ENCODE peak calls at places on chromosomes 12 and 14, in seven cellular contexts. One of them, this sample, is unnamed.

GRCh38 chr12:127729381-127729780 is 537.6 kb upstream of the TMEM132C start:
- DNase-seq in HepG2: no peak
- DNase-seq in IMR-90: no peak
- DNase-seq in A549: no peak
- DNase-seq in K562: no peak
- DNase-seq in HCT116: no peak
- DNase-seq in H1: no peak
- DNase-seq in this sample: no peak

GRCh38 chr14:78595797-78596196 is 425.6 kb downstream of the NRXN3 start:
- DNase-seq in HepG2: no peak
- DNase-seq in HCT116: no peak
- DNase-seq in A549: no peak
- DNase-seq in H1: peak; percentile 48
- DNase-seq in K562: no peak
- DNase-seq in IMR-90: no peak
- DNase-seq in this sample: peak; percentile 27

GRCh38 chr14:74954232-74954946 is 1.0 kb downstream of the PGF start:
- DNase-seq in IMR-90: no peak
- DNase-seq in K562: peak; percentile 33
- DNase-seq in H1: no peak
- DNase-seq in HCT116: no peak
- DNase-seq in A549: no peak
- DNase-seq in HepG2: peak; percentile 63
- DNase-seq in this sample: peak; percentile 82

GRCh38 chr14:68637106-68638021 is 155.5 kb downstream of the ZFP36L1 start:
- DNase-seq in H1: peak; percentile 26
- DNase-seq in HCT116: no peak
- DNase-seq in IMR-90: peak; percentile 58
- DNase-seq in A549: no peak
- DNase-seq in K562: no peak
- DNase-seq in HepG2: no peak
- DNase-seq in this sample: no peak

GRCh38 chr12:47272412-47273190 is 192.8 kb upstream of the AMIGO2 start:
- DNase-seq in HepG2: no peak
- DNase-seq in H1: no peak
- DNase-seq in A549: no peak
- DNase-seq in HCT116: no peak
- DNase-seq in K562: no peak
- DNase-seq in IMR-90: no peak
- DNase-seq in this sample: no peak

GRCh38 chr12:113479578-113480335 is 8.1 kb upstream of the LHX5 start:
- DNase-seq in A549: no peak
- DNase-seq in H1: peak; percentile 96
- DNase-seq in HepG2: peak; percentile 12
- DNase-seq in K562: peak; percentile 82
- DNase-seq in HCT116: no peak
- DNase-seq in IMR-90: peak; percentile 20
- DNase-seq in this sample: peak; percentile 51

GRCh38 chr14:39617537-39617936 is 185.3 kb upstream of the FBXO33 start:
- DNase-seq in HepG2: no peak
- DNase-seq in K562: no peak
- DNase-seq in H1: no peak
- DNase-seq in IMR-90: no peak
- DNase-seq in HCT116: no peak
- DNase-seq in A549: no peak
- DNase-seq in this sample: no peak

GRCh38 chr14:105168496-105168978 is at the start of gene JAG2:
- DNase-seq in HepG2: no peak
- DNase-seq in IMR-90: no peak
- DNase-seq in A549: peak; percentile 69
- DNase-seq in H1: no peak
- DNase-seq in HCT116: no peak
- DNase-seq in K562: no peak
- DNase-seq in this sample: peak; percentile 84

GRCh38 chr12:28550757-28551381 is 360.6 kb downstream of the CCDC91 start:
- DNase-seq in HCT116: peak; percentile 37
- DNase-seq in HepG2: peak; percentile 16
- DNase-seq in A549: peak; percentile 7
- DNase-seq in K562: no peak
- DNase-seq in IMR-90: peak; percentile 86
- DNase-seq in H1: no peak
- DNase-seq in this sample: no peak

GRCh38 chr12:107327783-107328182 is 234.4 kb upstream of the CRY1 start:
- DNase-seq in HCT116: no peak
- DNase-seq in IMR-90: no peak
- DNase-seq in H1: no peak
- DNase-seq in HepG2: no peak
- DNase-seq in A549: no peak
- DNase-seq in K562: no peak
- DNase-seq in this sample: no peak

GRCh38 chr12:1605129-1606020 is 11.0 kb upstream of the FBXL14 start:
- DNase-seq in HCT116: peak; percentile 78
- DNase-seq in K562: peak; percentile 53
- DNase-seq in HepG2: peak; percentile 70
- DNase-seq in IMR-90: peak; percentile 86
- DNase-seq in H1: peak; percentile 69
- DNase-seq in A549: peak; percentile 86
- DNase-seq in this sample: peak; percentile 79

GRCh38 chr12:65824314-65824563 is at the start of gene HMGA2:
- DNase-seq in H1: peak; percentile 75
- DNase-seq in A549: no peak
- DNase-seq in IMR-90: peak; percentile 84
- DNase-seq in HCT116: peak; percentile 78
- DNase-seq in K562: no peak
- DNase-seq in HepG2: no peak
- DNase-seq in this sample: no peak

GRCh38 chr12:117816-118345 is 51.3 kb downstream of the IQSEC3 start:
- DNase-seq in IMR-90: no peak
- DNase-seq in H1: no peak
- DNase-seq in K562: peak; percentile 26
- DNase-seq in HCT116: no peak
- DNase-seq in HepG2: no peak
- DNase-seq in A549: no peak
- DNase-seq in this sample: no peak

GRCh38 chr12:111405856-111406473 is at the start of gene SH2B3:
- DNase-seq in H1: no peak
- DNase-seq in K562: peak; percentile 70
- DNase-seq in HCT116: no peak
- DNase-seq in A549: peak; percentile 62
- DNase-seq in IMR-90: peak; percentile 48
- DNase-seq in HepG2: no peak
- DNase-seq in this sample: no peak

GRCh38 chr12:131908082-131908715 is 13.8 kb downstream of the ULK1 start:
- DNase-seq in HepG2: no peak
- DNase-seq in K562: no peak
- DNase-seq in HCT116: no peak
- DNase-seq in IMR-90: no peak
- DNase-seq in A549: no peak
- DNase-seq in H1: no peak
- DNase-seq in this sample: no peak

GRCh38 chr12:15613981-15614380 is 175.2 kb downstream of the EPS8 start:
- DNase-seq in H1: no peak
- DNase-seq in HepG2: no peak
- DNase-seq in K562: no peak
- DNase-seq in IMR-90: no peak
- DNase-seq in A549: no peak
- DNase-seq in HCT116: no peak
- DNase-seq in this sample: no peak

GRCh38 chr14:66701813-66702212 is 193.9 kb downstream of the GPHN start:
- DNase-seq in K562: no peak
- DNase-seq in HepG2: no peak
- DNase-seq in A549: no peak
- DNase-seq in H1: no peak
- DNase-seq in HCT116: no peak
- DNase-seq in IMR-90: no peak
- DNase-seq in this sample: no peak

GRCh38 chr12:131089526-131090253 is 136.0 kb downstream of the ADGRD1 start:
- DNase-seq in H1: no peak
- DNase-seq in K562: no peak
- DNase-seq in A549: no peak
- DNase-seq in HepG2: no peak
- DNase-seq in IMR-90: no peak
- DNase-seq in HCT116: no peak
- DNase-seq in this sample: no peak

GRCh38 chr12:132834181-132834711 is 5.6 kb upstream of the GOLGA3 start:
- DNase-seq in A549: no peak
- DNase-seq in HCT116: no peak
- DNase-seq in K562: no peak
- DNase-seq in H1: no peak
- DNase-seq in HepG2: no peak
- DNase-seq in IMR-90: no peak
- DNase-seq in this sample: no peak

GRCh38 chr12:88723219-88723618 is 142.9 kb upstream of the KITLG start:
- DNase-seq in HCT116: no peak
- DNase-seq in IMR-90: peak; percentile 36
- DNase-seq in H1: no peak
- DNase-seq in HepG2: no peak
- DNase-seq in A549: no peak
- DNase-seq in K562: no peak
- DNase-seq in this sample: no peak

GRCh38 chr14:30621354-30621953 is 665 bp upstream of the SCFD1 start:
- DNase-seq in A549: no peak
- DNase-seq in K562: no peak
- DNase-seq in HepG2: peak; percentile 36
- DNase-seq in IMR-90: peak; percentile 3
- DNase-seq in HCT116: no peak
- DNase-seq in H1: peak; percentile 54
- DNase-seq in this sample: peak; percentile 17

GRCh38 chr12:98066251-98066650 is 449.1 kb upstream of the TMPO start:
- DNase-seq in H1: no peak
- DNase-seq in HCT116: no peak
- DNase-seq in A549: no peak
- DNase-seq in K562: no peak
- DNase-seq in IMR-90: no peak
- DNase-seq in HepG2: no peak
- DNase-seq in this sample: no peak

GRCh38 chr14:104101651-104102281 is 16.3 kb downstream of the ASPG start:
- DNase-seq in A549: no peak
- DNase-seq in HepG2: no peak
- DNase-seq in H1: no peak
- DNase-seq in K562: no peak
- DNase-seq in HCT116: no peak
- DNase-seq in IMR-90: no peak
- DNase-seq in this sample: no peak

DNA sequence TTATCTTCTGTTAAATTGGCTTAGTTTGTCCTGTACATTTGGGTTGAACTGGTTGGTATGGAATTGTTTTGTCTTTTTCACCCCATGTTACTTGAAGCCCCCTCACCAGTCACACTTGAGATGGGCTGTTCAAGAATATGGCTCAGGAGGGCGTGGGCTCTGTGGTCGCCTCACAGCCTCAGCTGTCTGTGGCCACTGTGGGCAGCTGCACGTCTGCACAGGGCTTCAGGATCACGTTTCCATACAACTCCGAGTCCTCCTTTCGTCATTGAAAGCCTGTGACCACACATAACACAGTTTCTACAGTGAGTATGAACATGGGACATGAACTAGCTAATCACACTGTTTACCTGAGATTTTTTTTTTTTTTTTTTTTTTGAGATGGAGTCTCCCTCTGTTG is 81.3 kb downstream of the MOK start:
- DNase-seq in H1: no peak
- DNase-seq in HepG2: no peak
- DNase-seq in HCT116: no peak
- DNase-seq in K562: no peak
- DNase-seq in IMR-90: no peak
- DNase-seq in A549: no peak
- DNase-seq in this sample: no peak
- TF ChIP-seq RAD21 in H1: no peak
- TF ChIP-seq RAD21 in HepG2: no peak
- TF ChIP-seq RAD21 in HCT116: no peak
- TF ChIP-seq RAD21 in K562: no peak
- TF ChIP-seq RAD21 in IMR-90: no peak
- TF ChIP-seq RAD21 in A549: no peak
- TF ChIP-seq RAD21 in this sample: no peak

DNA sequence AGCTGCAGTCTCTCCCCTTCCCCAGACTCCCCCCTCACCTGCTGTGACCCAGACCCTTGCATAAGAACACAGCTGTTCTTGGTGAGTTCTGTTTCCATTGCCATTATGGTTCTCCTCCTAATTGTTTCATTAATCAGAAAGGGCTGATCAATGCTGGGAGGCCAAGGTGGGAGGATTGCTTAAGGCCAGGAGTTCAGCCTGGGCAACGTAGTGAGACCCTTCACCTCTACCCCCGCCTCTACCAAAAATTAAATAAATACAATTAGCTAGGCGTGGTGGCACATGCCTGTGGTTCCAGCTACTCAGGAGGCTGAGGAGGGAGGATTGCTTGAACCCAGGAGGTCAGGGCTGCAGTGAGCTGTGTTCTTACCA is 17.2 kb upstream of the FAIM2 start:
- DNase-seq in IMR-90: no peak
- DNase-seq in HCT116: no peak
- DNase-seq in H1: no peak
- DNase-seq in HepG2: no peak
- DNase-seq in K562: no peak
- DNase-seq in A549: no peak
- DNase-seq in this sample: no peak
- TF ChIP-seq RAD21 in IMR-90: no peak
- TF ChIP-seq RAD21 in HCT116: no peak
- TF ChIP-seq RAD21 in H1: no peak
- TF ChIP-seq RAD21 in HepG2: no peak
- TF ChIP-seq RAD21 in K562: no peak
- TF ChIP-seq RAD21 in A549: no peak
- TF ChIP-seq RAD21 in this sample: no peak

DNA sequence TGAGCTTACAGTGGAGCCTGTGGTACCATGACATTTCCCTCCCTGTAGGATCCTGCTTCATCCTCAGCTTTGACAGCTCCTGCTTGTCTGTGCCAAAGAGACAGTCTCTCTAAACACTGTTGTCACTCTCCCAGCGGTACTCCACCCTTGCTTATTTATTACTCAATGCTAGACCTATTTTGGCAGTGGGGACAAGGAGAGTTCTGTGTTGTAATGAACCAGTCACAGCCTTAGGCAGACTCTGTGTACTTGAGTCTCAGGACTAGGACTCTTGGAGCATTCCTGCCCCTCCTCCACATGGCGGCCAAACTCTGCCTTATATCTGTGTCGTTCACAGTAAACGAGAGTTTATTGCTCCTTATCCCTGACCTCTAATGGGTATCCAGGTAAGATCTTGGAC is 70.9 kb downstream of the PIK3C2G start:
- DNase-seq in HepG2: no peak
- DNase-seq in K562: no peak
- DNase-seq in IMR-90: no peak
- DNase-seq in HCT116: no peak
- DNase-seq in H1: no peak
- DNase-seq in A549: no peak
- DNase-seq in this sample: no peak
- TF ChIP-seq RAD21 in HepG2: no peak
- TF ChIP-seq RAD21 in K562: no peak
- TF ChIP-seq RAD21 in IMR-90: no peak
- TF ChIP-seq RAD21 in HCT116: no peak
- TF ChIP-seq RAD21 in H1: no peak
- TF ChIP-seq RAD21 in A549: no peak
- TF ChIP-seq RAD21 in this sample: no peak

DNA sequence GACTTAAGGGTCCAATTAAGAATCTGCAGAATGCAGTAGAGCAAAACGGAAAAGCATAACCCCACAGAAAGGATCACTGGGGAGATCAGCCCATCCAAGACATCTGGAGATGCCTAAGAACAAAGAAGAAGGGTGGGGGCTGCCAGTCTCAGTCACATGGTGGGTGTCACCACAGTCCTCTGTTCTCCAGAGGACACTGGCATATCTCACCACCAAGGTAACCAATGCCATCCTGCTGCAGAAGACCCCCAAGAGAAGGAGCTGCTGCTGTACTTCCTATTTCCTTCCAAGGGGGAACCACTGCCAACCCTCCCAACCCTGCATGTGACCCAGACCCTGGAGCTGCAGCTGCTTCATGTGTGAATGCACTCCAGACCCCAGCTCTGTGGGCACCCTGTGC is 91.2 kb downstream of the PTGER2 start:
- DNase-seq in IMR-90: no peak
- DNase-seq in H1: no peak
- DNase-seq in K562: no peak
- DNase-seq in HCT116: no peak
- DNase-seq in HepG2: no peak
- DNase-seq in A549: no peak
- DNase-seq in this sample: no peak
- TF ChIP-seq RAD21 in IMR-90: no peak
- TF ChIP-seq RAD21 in H1: no peak
- TF ChIP-seq RAD21 in K562: no peak
- TF ChIP-seq RAD21 in HCT116: no peak
- TF ChIP-seq RAD21 in HepG2: no peak
- TF ChIP-seq RAD21 in A549: no peak
- TF ChIP-seq RAD21 in this sample: no peak